ENCODE peak calls at places on chromosomes 5 and 9, in four cellular contexts. O is ascending aorta; I is CD8-positive, alpha-beta T cell; X is spleen. C is an unnamed sample.

GRCh38 chr9:128771094-128771721 is 519 bp downstream of the ZER1 start:
- DNase-seq in O (no peak), X (no peak), I (no peak), C (no peak)

GRCh38 chr9:90322296-90322695 is 320.3 kb downstream of the DIRAS2 start:
- DNase-seq in I (no peak), X (no peak), O (no peak), C (no peak)

GRCh38 chr5:38789134-38789533 is 56.7 kb upstream of the OSMR start:
- DNase-seq in X (no peak), I (no peak), O (no peak), C (no peak)

GRCh38 chr5:138967806-138968448 is 92.8 kb upstream of the LRRTM2 start:
- DNase-seq in O (no peak), I (no peak), X (peak), C (no peak)

GRCh38 chr5:39928709-39929108 is 503.9 kb upstream of the DAB2 start:
- DNase-seq in I (no peak), X (no peak), O (no peak), C (no peak)

GRCh38 chr9:101063192-101063591 is 34.7 kb downstream of the PLPPR1 start:
- DNase-seq in O (no peak), I (no peak), X (no peak), C (no peak)

GRCh38 chr9:126131066-126132010 is 195.3 kb upstream of the MVB12B start:
- DNase-seq in I (peak), X (peak), O (no peak), C (no peak)

GRCh38 chr5:74903165-74903787 is 37.1 kb upstream of the FAM169A start:
- DNase-seq in X (no peak), I (no peak), O (no peak), C (no peak)

GRCh38 chr5:143399616-143400540 is 3.6 kb downstream of the NR3C1 start:
- DNase-seq in X (no peak), I (no peak), O (no peak), C (no peak)

GRCh38 chr9:93968451-93969327 is 13.5 kb upstream of the BARX1 start:
- DNase-seq in I (no peak), O (no peak), X (no peak), C (no peak)

GRCh38 chr9:114733814-114734213 is 51.8 kb upstream of the TEX48 start:
- DNase-seq in X (no peak), O (no peak), I (no peak), C (no peak)

GRCh38 chr9:104606202-104606601 is 775 bp upstream of the OR13C2 start:
- DNase-seq in O (no peak), X (no peak), I (no peak), C (no peak)

GRCh38 chr5:114504560-114504959 is 142.7 kb downstream of the KCNN2 start:
- DNase-seq in O (no peak), I (no peak), X (no peak), C (no peak)

GRCh38 chr9:93466416-93467061 is 13.2 kb upstream of the FAM120AOS start:
- DNase-seq in I (no peak), O (no peak), X (no peak), C (no peak)

GRCh38 chr5:181111010-181111409 is 20.0 kb downstream of the OR2V1 start:
- DNase-seq in I (no peak), X (no peak), O (no peak), C (no peak)

GRCh38 chr5:72109625-72110024 is 2.4 kb downstream of the MAP1B start:
- DNase-seq in O (no peak), X (no peak), I (no peak), C (no peak)

GRCh38 chr9:104963076-104963475 is 35.1 kb upstream of the ABCA1 start:
- DNase-seq in I (no peak), O (no peak), X (no peak), C (no peak)

GRCh38 chr9:105066265-105066865 is 138.4 kb upstream of the ABCA1 start:
- DNase-seq in I (no peak), O (no peak), X (peak), C (peak)

GRCh38 chr9:111815200-111816070 is 20.7 kb upstream of the SHOC1 start:
- DNase-seq in O (no peak), X (no peak), I (no peak), C (no peak)

GRCh38 chr5:165781703-165782102 is 2276.3 kb downstream of the MAT2B start:
- DNase-seq in I (no peak), O (no peak), X (no peak), C (no peak)

GRCh38 chr5:102324714-102325113 is 28.6 kb upstream of the SLCO4C1 start:
- DNase-seq in I (no peak), O (no peak), X (no peak), C (no peak)

GRCh38 chr5:140868721-140869554 is at the start of gene PCDHA11:
- DNase-seq in O (no peak), X (no peak), I (no peak), C (no peak)
- H3K4me3 ChIP-seq in O (no peak), X (no peak), I (no peak), C (peak)

GRCh38 chr5:179794171-179794570 is 385 bp downstream of the LTC4S start:
- DNase-seq in X (no peak), I (no peak), O (no peak), C (no peak)
- H3K4me3 ChIP-seq in X (no peak), I (peak), O (no peak), C (peak)

GRCh38 chr9:113566011-113566711 is 102.6 kb downstream of the RGS3 start:
- DNase-seq in X (peak), I (no peak), O (no peak), C (no peak)

GRCh38 chr9:113566712-113567071 is 103.2 kb downstream of the RGS3 start:
- DNase-seq in O (no peak), I (no peak), X (peak), C (no peak)

GRCh38 chr9:113563856-113564514 is 100.5 kb downstream of the RGS3 start:
- DNase-seq in I (no peak), X (peak), O (no peak), C (no peak)

GRCh38 chr9:113562653-113563381 is 99.3 kb downstream of the RGS3 start:
- DNase-seq in I (no peak), O (no peak), X (peak), C (no peak)

GRCh38 chr9:113564804-113565237 is 101.3 kb downstream of the RGS3 start:
- DNase-seq in O (no peak), X (peak), I (no peak), C (no peak)
- H3K4me3 ChIP-seq in O (peak), X (peak), I (no peak), C (peak)

DNA sequence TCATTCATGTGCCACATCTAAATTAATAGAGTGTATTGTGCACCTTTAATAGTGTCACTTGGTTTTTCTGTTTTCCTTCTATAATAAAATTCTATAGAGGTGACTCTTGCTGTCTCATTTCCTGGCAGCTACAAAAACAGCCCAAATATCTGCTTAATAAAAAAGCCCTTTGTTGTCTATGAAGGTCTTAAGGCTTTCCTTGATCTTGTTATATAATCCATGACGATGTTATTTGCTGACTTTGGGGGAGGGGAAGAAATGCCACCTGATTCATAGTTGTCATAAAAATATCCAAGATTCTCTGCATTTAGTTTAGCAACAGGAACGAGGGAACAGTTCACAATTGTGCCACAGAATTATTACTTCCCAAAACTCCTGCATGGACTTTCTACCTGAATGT is 31.3 kb downstream of the CPEB4 start:
- DNase-seq in X (no peak), I (no peak), O (no peak), C (no peak)
- H3K4me3 ChIP-seq in X (no peak), I (no peak), O (no peak), C (no peak)

GRCh38 chr5:154476343-154477213 is 1.4 kb downstream of the HAND1 start:
- DNase-seq in O (no peak), I (no peak), X (no peak), C (no peak)

GRCh38 chr5:154477382-154478223 is 424 bp downstream of the HAND1 start:
- DNase-seq in X (no peak), O (no peak), I (no peak), C (no peak)

GRCh38 chr5:154474957-154475334 is 3.1 kb downstream of the HAND1 start:
- DNase-seq in I (no peak), O (no peak), X (no peak), C (no peak)

GRCh38 chr5:154474267-154474956 is 3.6 kb downstream of the HAND1 start:
- DNase-seq in X (no peak), I (no peak), O (no peak), C (no peak)

GRCh38 chr5:154475613-154476342 is 2.2 kb downstream of the HAND1 start:
- DNase-seq in I (no peak), O (no peak), X (no peak), C (no peak)
- H3K4me3 ChIP-seq in I (no peak), O (no peak), X (no peak), C (no peak)

GRCh38 chr5:59092758-59093157 is 509.9 kb downstream of the RAB3C start:
- DNase-seq in I (no peak), X (no peak), O (no peak), C (no peak)

GRCh38 chr5:59091965-59092364 is 509.1 kb downstream of the RAB3C start:
- DNase-seq in X (no peak), I (no peak), O (no peak), C (no peak)

GRCh38 chr5:59095480-59095879 is 512.6 kb downstream of the RAB3C start:
- DNase-seq in X (no peak), I (no peak), O (no peak), C (no peak)

GRCh38 chr5:59090323-59090722 is 507.4 kb downstream of the RAB3C start:
- DNase-seq in X (no peak), I (no peak), O (no peak), C (no peak)

GRCh38 chr5:59093329-59093728 is 510.5 kb downstream of the RAB3C start:
- DNase-seq in O (no peak), I (no peak), X (no peak), C (no peak)
- H3K4me3 ChIP-seq in O (no peak), I (no peak), X (no peak), C (peak)

DNA sequence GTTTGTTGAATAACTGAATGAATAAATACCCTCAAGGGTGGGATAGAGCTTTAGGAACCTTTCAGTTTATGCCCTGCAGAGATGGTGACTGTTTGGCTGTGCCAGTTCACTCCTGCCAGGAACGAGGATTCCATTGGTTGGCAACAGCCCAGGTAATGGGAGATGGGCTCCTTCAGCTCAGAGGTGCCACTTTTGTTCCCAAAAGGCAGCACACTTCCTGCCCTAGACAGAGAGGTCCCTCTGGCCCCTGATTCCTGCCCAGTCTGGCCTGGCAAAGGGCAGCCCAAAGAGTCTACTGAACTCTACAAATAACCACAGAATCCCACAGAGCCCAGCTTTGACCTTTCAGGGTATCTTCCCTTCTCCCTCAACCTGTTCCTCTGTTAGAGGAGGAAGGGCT is 1.6 kb downstream of the C9orf152 start:
- DNase-seq in O (no peak), I (no peak), X (no peak), C (no peak)
- H3K4me3 ChIP-seq in O (no peak), I (no peak), X (no peak), C (peak)

GRCh38 chr9:136522354-136523237 is 23.3 kb downstream of the NOTCH1 start:
- DNase-seq in X (no peak), O (no peak), I (no peak), C (no peak)
- H3K4me3 ChIP-seq in X (no peak), O (no peak), I (no peak), C (no peak)

C was measured in esophagus squamous epithelium.